ENCODE peak calls at places on chromosomes 11 and 22, in six cellular contexts. B, G, E, U, V and S are unnamed samples.

GRCh38 chr11:76854709-76855108 is 6.0 kb upstream of the ACER3 start:
- DNase-seq in B (no peak), G (no peak), E (no peak), U (no peak), V (no peak), S (no peak)

GRCh38 chr11:117931331-117931950 is 2.2 kb upstream of the TMPRSS13 start:
- DNase-seq in B (no peak), G (no peak), E (no peak), U (no peak), V (no peak), S (no peak)

GRCh38 chr11:27806122-27806521 is 105.9 kb upstream of the BDNF start:
- DNase-seq in B (no peak), G (no peak), E (no peak), U (no peak), V (no peak), S (no peak)

GRCh38 chr11:1174441-1175370 is 17.0 kb downstream of the MUC5AC start:
- DNase-seq in B (no peak), G (no peak), E (no peak), U (no peak), V (peak; percentile 7), S (no peak)

GRCh38 chr22:43263645-43264514 is 76.9 kb upstream of the TTLL12 start:
- DNase-seq in B (no peak), G (peak; percentile 43), E (peak; percentile 73), U (peak; percentile 66), V (peak; percentile 30), S (peak; percentile 77)

GRCh38 chr11:65786008-65786785 is 666 bp upstream of the OVOL1 start:
- DNase-seq in B (peak; percentile 75), G (no peak), E (no peak), U (peak; percentile 58), V (no peak), S (no peak)

GRCh38 chr11:111602865-111603632 is 800 bp downstream of the SIK2 start:
- DNase-seq in B (no peak), G (no peak), E (peak; percentile 50), U (peak; percentile 55), V (peak; percentile 52), S (no peak)

GRCh38 chr11:13259374-13259773 is 18.2 kb upstream of the BMAL1 start:
- DNase-seq in B (no peak), G (no peak), E (no peak), U (no peak), V (no peak), S (no peak)

GRCh38 chr22:37255558-37256006 is 11.5 kb upstream of the RAC2 start:
- DNase-seq in B (no peak), G (no peak), E (no peak), U (no peak), V (no peak), S (no peak)

GRCh38 chr22:31871475-31871874 is 72.9 kb upstream of the YWHAH start:
- DNase-seq in B (no peak), G (no peak), E (no peak), U (no peak), V (no peak), S (no peak)

GRCh38 chr11:35323076-35323868 is 96.1 kb downstream of the SLC1A2 start:
- DNase-seq in B (no peak), G (no peak), E (no peak), U (no peak), V (no peak), S (no peak)

DNA sequence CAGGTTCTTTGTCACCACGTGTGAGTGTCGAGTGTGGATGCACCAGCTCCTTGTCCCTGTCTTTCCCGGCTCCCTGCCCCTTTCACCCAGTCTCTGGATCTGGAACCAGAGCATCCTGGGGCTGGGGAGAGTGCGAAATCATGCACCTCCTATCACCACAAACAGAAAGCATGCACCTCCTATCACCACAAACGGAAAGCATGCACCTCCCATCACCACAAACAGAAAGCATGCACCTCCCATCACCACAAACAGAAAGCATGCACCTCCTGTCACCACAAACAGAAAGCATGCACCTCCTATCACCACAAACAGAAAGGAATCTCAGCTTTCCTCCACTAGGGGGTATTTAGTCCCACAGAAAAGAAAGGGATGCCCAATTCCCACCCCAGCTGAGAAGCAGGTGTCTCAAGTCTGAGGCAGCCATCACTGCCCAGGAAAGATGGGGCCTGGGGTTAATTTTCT is 5.9 kb upstream of the GLB1L3 start:
- DNase-seq in B (no peak), G (no peak), E (no peak), U (no peak), V (no peak), S (no peak)
- TF ChIP-seq CTCF in B (no peak), G (no peak), E (no peak), U (no peak), V (no peak), S (peak; percentile 25)

GRCh38 chr22:29873943-29874342 is 9.0 kb upstream of the MTMR3 start:
- DNase-seq in B (no peak), G (no peak), E (no peak), U (no peak), V (no peak), S (no peak)

GRCh38 chr22:29872989-29873388 is 10.0 kb upstream of the MTMR3 start:
- DNase-seq in B (no peak), G (no peak), E (no peak), U (no peak), V (no peak), S (no peak)

GRCh38 chr22:29871684-29872083 is 11.3 kb upstream of the MTMR3 start:
- DNase-seq in B (no peak), G (no peak), E (no peak), U (peak; percentile 13), V (no peak), S (no peak)

GRCh38 chr22:29870574-29870973 is 12.4 kb upstream of the MTMR3 start:
- DNase-seq in B (no peak), G (no peak), E (no peak), U (no peak), V (no peak), S (no peak)

DNA sequence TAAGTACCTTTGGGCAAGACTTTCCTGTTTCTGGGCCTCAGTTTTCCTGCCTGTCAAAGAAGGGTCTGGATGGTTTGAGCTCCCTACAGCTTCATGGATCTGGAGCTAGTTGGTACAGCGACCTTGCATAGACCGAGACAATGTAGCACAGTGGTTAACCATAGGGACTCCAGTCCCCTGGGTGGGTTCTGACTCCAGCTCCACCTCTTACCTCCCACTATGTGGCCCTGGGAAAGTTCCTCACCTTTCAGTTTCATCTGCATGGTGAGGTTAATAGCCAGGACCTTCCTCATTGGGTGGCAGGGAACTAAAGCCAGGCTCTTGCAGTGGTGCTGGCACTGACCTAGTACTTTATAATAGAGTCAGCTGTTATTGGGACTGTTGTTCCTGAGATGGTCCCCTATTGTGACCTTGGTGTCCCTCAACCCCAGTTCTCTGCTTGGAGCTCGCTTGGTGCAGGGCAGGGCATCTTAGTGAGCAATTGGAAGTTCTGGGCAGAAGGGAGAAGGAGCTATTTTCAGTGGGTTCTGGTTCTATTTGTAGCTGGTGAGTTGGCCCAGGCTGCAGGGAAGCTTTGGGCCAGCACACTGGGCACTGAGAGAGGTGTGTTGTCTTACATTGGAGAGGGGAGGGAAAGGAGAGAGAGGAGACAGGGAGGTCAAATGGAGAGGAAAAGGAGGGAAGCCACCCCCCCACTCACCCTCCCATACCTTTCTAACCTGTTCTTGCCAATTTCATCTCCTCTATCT is 10.7 kb upstream of the MTMR3 start:
- DNase-seq in B (no peak), G (no peak), E (no peak), U (no peak), V (no peak), S (no peak)
- H3K27me3 ChIP-seq in B (no peaks in the 10 kb centered on the region), G (no peaks in the 10 kb centered on the region), E (peaks cover 4% of the 10 kb centered on the region), U (no peaks in the 10 kb centered on the region), V (no peaks in the 10 kb centered on the region), S (no peaks in the 10 kb centered on the region)

GRCh38 chr11:29490951-29491350 is 525.9 kb downstream of the KCNA4 start:
- DNase-seq in B (no peak), G (no peak), E (no peak), U (no peak), V (no peak), S (no peak)
- H3K27ac ChIP-seq in B (no peak overlapping the region), G (no peak overlapping the region), E (no peak overlapping the region), U (no peak overlapping the region), V (no peak overlapping the region), S (no peak overlapping the region)

DNA sequence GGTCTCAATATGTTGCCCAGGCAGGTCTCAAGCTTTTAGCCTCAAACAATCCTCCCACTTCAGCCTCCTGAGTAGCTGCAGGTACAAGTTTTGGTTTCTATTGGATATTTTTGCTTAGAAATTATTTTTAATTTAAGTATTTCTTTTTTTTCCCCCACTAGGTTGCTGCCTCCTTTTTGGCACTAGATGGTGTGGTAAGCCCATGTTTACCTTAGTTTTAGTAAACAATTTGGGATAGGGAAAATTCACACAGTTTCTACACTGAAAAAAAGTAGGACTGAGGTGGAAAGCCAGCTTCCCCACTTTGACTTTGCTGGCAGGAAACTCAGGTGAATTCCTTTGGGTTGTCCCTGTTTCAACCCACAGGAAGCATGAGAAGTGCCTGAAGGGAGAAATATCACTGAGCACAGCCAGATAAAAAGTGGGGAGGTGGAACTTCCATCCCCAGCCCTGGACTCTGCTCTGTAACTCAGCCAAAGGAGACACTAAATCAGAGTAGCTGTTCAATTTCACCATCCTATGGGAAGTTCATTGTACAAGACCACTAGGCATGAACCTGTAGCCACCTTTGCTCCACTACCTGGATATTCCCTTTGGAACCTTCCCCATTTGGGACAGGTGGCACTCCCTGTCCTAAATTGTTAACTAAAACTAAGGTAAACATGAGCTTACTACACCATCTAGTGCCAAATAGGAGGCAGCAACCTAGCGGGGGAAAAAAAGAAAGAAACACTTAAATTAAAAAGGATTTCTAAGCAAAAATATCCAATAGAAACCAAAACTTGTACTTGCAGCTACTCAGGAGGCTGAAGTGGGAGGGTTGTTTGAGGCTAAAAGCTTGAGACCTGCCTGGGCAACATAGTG is 154.4 kb upstream of the FAT3 start:
- DNase-seq in B (no peak), G (no peak), E (peak; percentile 31), U (no peak), V (no peak), S (no peak)
- TF ChIP-seq CTCF in B (no peak), G (no peak), E (peak; percentile 2), U (no peak), V (no peak), S (no peak)

DNA sequence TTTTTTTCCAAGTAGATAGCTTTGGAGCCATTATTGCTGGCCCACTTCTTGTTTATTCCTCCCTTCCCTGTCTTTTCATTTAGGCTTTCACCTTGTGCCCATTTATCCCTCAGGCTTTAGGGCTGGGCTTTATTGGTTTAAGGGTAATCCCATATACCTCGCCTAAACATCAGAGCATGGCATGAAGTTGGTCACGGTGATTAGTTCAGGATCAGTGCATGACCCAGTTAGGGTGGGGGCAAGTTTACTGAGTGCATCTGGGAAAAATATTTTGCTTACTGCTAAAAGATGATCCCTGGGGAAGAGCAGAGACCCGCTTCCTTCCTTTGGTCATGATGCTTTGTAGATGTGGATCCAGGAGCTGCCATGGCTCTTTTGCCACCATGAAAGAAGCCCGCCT is 153.3 kb upstream of the NECTIN1 start:
- DNase-seq in B (no peak), G (no peak), E (no peak), U (no peak), V (no peak), S (no peak)
- H3K27me3 ChIP-seq in B (no peaks in the 10 kb centered on the region), G (peaks cover 3% of the 10 kb centered on the region), E (no peaks in the 10 kb centered on the region), U (no peaks in the 10 kb centered on the region), V (no peaks in the 10 kb centered on the region), S (peaks cover 13% of the 10 kb centered on the region)